ENCODE peak calls at places on chromosomes 6 and 20, in nine cellular contexts. A is stimulated activated naive CD8-positive, alpha-beta T cell treated with anti-CD3 and anti-CD28 coated beads, Interleukin-15, amount 100 ng/mL, for 72 hours; T is gastroesophageal sphincter; P is Right ventricle myocardium superior; X is effector memory CD8-positive, alpha-beta T cell; S is T-cell; M is naive B cell; V is heart left ventricle; F is PC-3. U is an unnamed sample.

GRCh38 chr20:25076201-25076600 is 5.7 kb downstream of the VSX1 start:
- ATAC-seq in P (no peak), T (no peak), V (no peak), F (no peak), A (no peak), M (no peak), X (no peak), S (no peak), U (no peak)

GRCh38 chr20:19750207-19750606 is 7.9 kb upstream of the RIN2 start:
- ATAC-seq in M (no peak), A (no peak), P (peak), V (no peak), T (no peak), X (no peak), S (no peak), F (no peak), U (no peak)

GRCh38 chr6:7270320-7271204 is 42.4 kb downstream of the SSR1 start:
- ATAC-seq in S (no peak), A (no peak), P (no peak), M (no peak), V (no peak), T (no peak), F (no peak), X (no peak), U (no peak)

GRCh38 chr20:4569092-4569491 is 152.6 kb upstream of the PRND start:
- ATAC-seq in F (no peak), M (no peak), T (no peak), V (no peak), P (no peak), S (no peak), A (no peak), X (no peak), U (no peak)

GRCh38 chr6:43628392-43629103 is 516 bp downstream of the GTPBP2 start:
- ATAC-seq in X (peak), V (no peak), M (peak), T (no peak), A (peak), P (peak), F (peak), S (peak), U (peak)

GRCh38 chr6:79600313-79601019 is 30.7 kb upstream of the SH3BGRL2 start:
- ATAC-seq in T (no peak), P (peak), S (no peak), F (no peak), M (no peak), A (no peak), X (no peak), V (peak), U (no peak)

GRCh38 chr6:75337805-75338204 is 53.2 kb upstream of the TMEM30A start:
- ATAC-seq in V (no peak), X (no peak), T (no peak), P (no peak), F (no peak), M (no peak), A (no peak), S (no peak), U (no peak)

GRCh38 chr6:142897659-142898058 is 47.3 kb downstream of the HIVEP2 start:
- ATAC-seq in P (no peak), S (no peak), M (no peak), A (no peak), X (no peak), V (no peak), T (no peak), F (no peak), U (no peak)

GRCh38 chr6:6697620-6698019 is 109.1 kb downstream of the LY86 start:
- ATAC-seq in A (peak), T (no peak), V (no peak), S (no peak), F (no peak), M (no peak), P (no peak), X (no peak), U (no peak)

GRCh38 chr20:62230276-62230675 is 8.0 kb upstream of the OSBPL2 start:
- ATAC-seq in S (no peak), M (no peak), T (no peak), A (no peak), P (no peak), F (no peak), V (no peak), X (no peak), U (no peak)

GRCh38 chr6:31666337-31666960 is 569 bp downstream of the CSNK2B start:
- ATAC-seq in S (no peak), P (no peak), T (no peak), V (no peak), X (no peak), F (no peak), A (no peak), M (no peak), U (no peak)

GRCh38 chr6:145539831-145540230 is 195.5 kb downstream of the EPM2A start:
- ATAC-seq in M (no peak), V (no peak), P (no peak), S (no peak), T (no peak), A (no peak), F (no peak), X (no peak), U (no peak)

GRCh38 chr6:112330877-112331260 is 16.3 kb upstream of the RFPL4B start:
- ATAC-seq in F (no peak), V (no peak), T (no peak), A (no peak), M (no peak), S (no peak), P (no peak), X (no peak), U (no peak)

GRCh38 chr20:63580796-63581461 is 6.9 kb upstream of the HELZ2 start:
- ATAC-seq in S (peak), F (peak), T (no peak), A (peak), V (no peak), P (no peak), M (peak), X (peak), U (peak)

GRCh38 chr6:63802606-63803206 is 167.1 kb downstream of the PHF3 start:
- ATAC-seq in F (no peak), X (no peak), T (no peak), M (no peak), V (no peak), S (no peak), A (no peak), P (no peak), U (no peak)

GRCh38 chr6:64591682-64592081 is 956.1 kb downstream of the PHF3 start:
- ATAC-seq in F (no peak), T (no peak), V (peak), S (no peak), M (no peak), A (no peak), P (peak), X (no peak), U (no peak)

GRCh38 chr6:37477656-37478435 is 21.8 kb downstream of the CCDC167 start:
- ATAC-seq in S (no peak), X (no peak), F (no peak), M (no peak), P (no peak), T (no peak), V (no peak), A (no peak), U (no peak)

GRCh38 chr6:118940770-118941169 is 5.8 kb upstream of the MCM9 start:
- ATAC-seq in A (no peak), S (no peak), X (no peak), M (no peak), P (no peak), T (no peak), F (no peak), V (no peak), U (no peak)

GRCh38 chr6:116248577-116248976 is 5.3 kb downstream of the TSPYL4 start:
- ATAC-seq in X (no peak), F (no peak), M (no peak), A (no peak), S (no peak), V (no peak), T (no peak), P (no peak), U (no peak)

GRCh38 chr6:29967379-29968010 is 25.2 kb downstream of the HLA-A start:
- ATAC-seq in S (no peak), F (peak), M (no peak), V (peak), A (no peak), T (no peak), P (peak), X (no peak), U (no peak)

GRCh38 chr20:7505152-7505834 is 435.0 kb downstream of the HAO1 start:
- ATAC-seq in V (no peak), T (no peak), S (no peak), F (no peak), M (no peak), X (no peak), A (no peak), P (no peak), U (no peak)

GRCh38 chr6:107613980-107614379 is 124.1 kb downstream of the SOBP start:
- ATAC-seq in F (no peak), V (no peak), M (no peak), A (no peak), P (no peak), T (no peak), S (no peak), X (no peak), U (no peak)

GRCh38 chr20:32339116-32339515 is 19.0 kb upstream of the ASXL1 start:
- ATAC-seq in X (no peak), A (no peak), T (no peak), F (no peak), P (no peak), S (no peak), V (no peak), M (no peak), U (no peak)

GRCh38 chr6:144360401-144360800 is 75.3 kb downstream of the UTRN start:
- ATAC-seq in T (no peak), S (peak), A (peak), M (no peak), X (peak), F (no peak), V (no peak), P (no peak), U (no peak)

GRCh38 chr6:110560239-110561015 is 84.0 kb upstream of the SLC22A16 start:
- ATAC-seq in P (no peak), T (no peak), F (no peak), X (peak), S (peak), M (peak), V (no peak), A (peak), U (peak)